ENCODE peak calls at places on chromosomes 1 and 21, in five cellular contexts. W, O, X, U and K are unnamed samples.

GRCh38 chr1:172680244-172680643 is 21.3 kb downstream of the FASLG start:
- DNase-seq in U (no peak), W (no peak), X (no peak), O (no peak), K (no peak)

GRCh38 chr21:25970254-25970930 is 200.2 kb downstream of the APP start:
- DNase-seq in W (no peak), X (no peak), U (no peak), O (no peak), K (no peak)

GRCh38 chr1:172699111-172699510 is 40.2 kb downstream of the FASLG start:
- DNase-seq in U (no peak), W (peak; percentile 63), X (no peak), O (no peak), K (no peak)

GRCh38 chr1:153113416-153113815 is at the start of gene SPRR2F:
- DNase-seq in W (no peak), O (no peak), U (no peak), X (no peak), K (no peak)

GRCh38 chr1:183806086-183806485 is 1.2 kb downstream of the RGL1 start:
- DNase-seq in O (no peak), U (no peak), X (no peak), W (no peak), K (no peak)

GRCh38 chr1:59026472-59026948 is 242.7 kb upstream of the JUN start:
- DNase-seq in W (peak; percentile 8), X (no peak), U (no peak), O (no peak), K (no peak)

GRCh38 chr1:52726265-52727113 is at the start of gene ZYG11B:
- DNase-seq in W (peak; percentile 92), U (peak; percentile 98), O (peak; percentile 92), X (peak; percentile 88), K (peak; percentile 90)

GRCh38 chr1:25804244-25804963 is 4.4 kb downstream of the SELENON start:
- DNase-seq in W (no peak), O (no peak), X (no peak), U (no peak), K (no peak)

GRCh38 chr1:20008391-20008841 is 29.0 kb upstream of the PLA2G2A start:
- DNase-seq in U (no peak), X (peak; percentile 30), W (no peak), O (peak; percentile 69), K (no peak)

GRCh38 chr1:69055223-69055622 is 512.5 kb upstream of the LRRC7 start:
- DNase-seq in O (no peak), U (no peak), X (no peak), W (no peak), K (no peak)

GRCh38 chr1:228735871-228736586 is 750 bp downstream of the RHOU start:
- DNase-seq in X (peak; percentile 51), U (peak; percentile 90), W (peak; percentile 75), O (peak; percentile 42), K (peak; percentile 39)

GRCh38 chr1:66271904-66272254 is 262.1 kb upstream of the SGIP1 start:
- DNase-seq in U (no peak), W (no peak), O (peak; percentile 75), X (no peak), K (peak; percentile 67)

GRCh38 chr1:198672124-198672523 is 33.3 kb downstream of the PTPRC start:
- DNase-seq in X (no peak), U (no peak), O (no peak), W (no peak), K (no peak)

GRCh38 chr1:11746795-11747487 is 11.0 kb downstream of the AGTRAP start:
- DNase-seq in O (no peak), U (no peak), X (no peak), W (no peak), K (no peak)

GRCh38 chr1:147598631-147599361 is 57.5 kb downstream of the BCL9 start:
- DNase-seq in W (peak; percentile 77), U (peak; percentile 86), O (no peak), X (no peak), K (peak; percentile 56)

GRCh38 chr1:147388969-147389368 is 146.5 kb downstream of the CHD1L start:
- DNase-seq in X (no peak), U (peak; percentile 19), O (no peak), W (no peak), K (no peak)

GRCh38 chr1:24470607-24471006 is 32.0 kb upstream of the RCAN3 start:
- DNase-seq in O (no peak), W (no peak), U (no peak), X (no peak), K (no peak)

GRCh38 chr1:20964540-20965484 is 177.7 kb upstream of the HP1BP3 start:
- DNase-seq in W (no peak), U (no peak), O (no peak), X (no peak), K (no peak)

GRCh38 chr1:219374636-219375035 is 201.0 kb downstream of the LYPLAL1 start:
- DNase-seq in W (no peak), O (no peak), X (no peak), U (no peak), K (no peak)

GRCh38 chr1:203084588-203085527 is 954 bp downstream of the MYOG start:
- DNase-seq in O (no peak), X (no peak), W (no peak), U (no peak), K (peak; percentile 87)

GRCh38 chr1:246450485-246451251 is 56.4 kb downstream of the SMYD3 start:
- DNase-seq in W (no peak), U (no peak), O (no peak), X (no peak), K (no peak)

GRCh38 chr1:240765732-240766363 is 153.9 kb upstream of the GREM2 start:
- DNase-seq in X (no peak), O (no peak), U (no peak), W (no peak), K (no peak)

GRCh38 chr1:40495315-40495903 is 13.2 kb upstream of the EXO5 start:
- DNase-seq in X (no peak), W (no peak), U (no peak), O (no peak), K (no peak)

GRCh38 chr21:36232641-36233040 is 76.0 kb downstream of the DOP1B start:
- DNase-seq in O (no peak), U (no peak), W (no peak), X (no peak), K (no peak)

GRCh38 chr1:178266619-178267066 is 172.7 kb downstream of the RASAL2 start:
- DNase-seq in W (no peak), O (no peak), X (no peak), U (no peak), K (no peak)

GRCh38 chr1:89908993-89909436 is 85.9 kb upstream of the ZNF326 start:
- DNase-seq in O (peak; percentile 48), U (no peak), X (no peak), W (no peak), K (no peak)

GRCh38 chr1:2240251-2241156 is 12.4 kb downstream of the SKI start:
- DNase-seq in X (peak; percentile 90), U (peak; percentile 85), W (peak; percentile 90), O (peak; percentile 79), K (peak; percentile 90)

GRCh38 chr1:69569983-69570755 is 2.4 kb downstream of the LRRC7 start:
- DNase-seq in O (no peak), W (no peak), U (no peak), X (no peak), K (no peak)

GRCh38 chr1:96080925-96081324 is 640.7 kb upstream of the PTBP2 start:
- DNase-seq in U (no peak), X (no peak), O (no peak), W (no peak), K (no peak)

GRCh38 chr21:45594721-45595489 is 48.6 kb upstream of the PCBP3 start:
- DNase-seq in U (no peak), O (no peak), W (no peak), X (no peak), K (no peak)

GRCh38 chr1:206839006-206839560 is 26.3 kb upstream of the IL20 start:
- DNase-seq in W (peak; percentile 7), X (no peak), O (no peak), U (no peak), K (no peak)

DNA sequence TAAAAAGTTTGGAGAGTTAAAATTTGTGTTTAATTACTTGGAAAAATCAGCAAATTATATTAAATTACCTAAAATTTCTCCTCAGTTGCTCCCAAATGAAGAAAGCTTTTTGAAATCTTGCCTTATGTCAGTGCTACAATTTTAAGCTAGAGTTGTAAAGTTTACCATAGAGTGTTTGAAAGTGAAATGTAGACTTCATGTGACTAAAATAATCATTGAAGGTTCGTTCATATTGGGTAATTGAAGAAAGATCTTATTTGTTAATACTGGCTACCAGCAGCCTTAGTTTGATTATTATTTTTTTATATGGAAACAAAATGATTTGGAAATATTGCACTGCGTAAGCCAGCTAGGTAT is 4.4 kb downstream of the DYRK1A start:
- DNase-seq in O (no peak), U (no peak), X (no peak), W (no peak), K (no peak)
- H3K4me3 ChIP-seq in O (no peak overlapping the region), U (no peak overlapping the region), X (no peak overlapping the region), W (peak overlapping the region; percentile 89), K (peak overlapping the region; percentile 81)

DNA sequence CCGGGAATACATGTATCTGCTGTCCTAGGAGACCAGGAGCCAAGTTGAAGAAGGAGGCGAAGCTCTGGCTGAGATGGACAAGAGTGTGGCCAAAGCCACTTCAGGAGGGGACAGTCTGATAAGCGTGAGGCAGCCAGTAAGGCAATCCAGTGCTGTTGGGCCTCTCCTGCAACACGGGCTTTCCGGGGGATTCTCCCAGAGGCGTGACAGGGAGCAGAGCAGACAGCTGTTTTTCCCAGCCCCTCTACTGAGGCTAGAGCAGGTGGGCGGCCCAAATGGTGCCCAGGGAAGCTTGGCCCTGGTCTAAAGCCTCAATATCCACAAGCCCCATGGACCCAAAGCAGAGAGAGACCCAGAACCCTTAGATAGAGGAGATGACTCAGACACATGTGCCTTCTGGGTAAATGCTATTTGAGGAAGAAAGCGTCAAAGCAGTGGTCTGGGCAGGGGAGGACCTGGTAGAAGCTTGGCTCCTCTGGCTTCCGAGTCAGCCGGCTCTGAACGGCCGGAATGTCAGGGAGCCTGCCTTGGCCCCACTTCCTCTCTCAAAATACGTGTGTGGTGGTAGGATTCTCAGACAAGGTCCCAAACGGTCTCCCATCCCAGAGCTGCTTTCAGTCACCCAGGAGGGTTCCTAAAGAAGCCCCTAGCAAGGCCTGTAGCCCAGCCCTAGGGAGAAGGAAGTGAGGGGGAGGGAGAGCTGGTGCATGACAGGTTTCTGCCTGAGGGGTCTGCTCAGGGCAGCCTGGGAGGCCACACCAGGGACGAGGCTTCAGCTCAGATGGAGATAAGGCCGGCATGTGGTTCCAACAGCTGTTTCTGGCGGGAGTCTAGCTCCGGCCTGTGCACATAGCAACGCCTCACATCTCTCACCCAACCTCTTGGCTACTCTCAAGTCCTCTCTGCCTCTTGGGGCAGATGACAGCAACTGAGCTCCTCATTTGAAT is 28.9 kb downstream of the PIK3C2B start:
- DNase-seq in X (no peak), U (no peak), W (no peak), O (peak; percentile 53), K (no peak)
- H3K4me1 ChIP-seq in X (peaks cover 29% of the 10 kb centered on the region), U (peaks cover 61% of the 10 kb centered on the region), W (peaks cover 68% of the 10 kb centered on the region), O (peaks cover 91% of the 10 kb centered on the region), K (peaks cover 65% of the 10 kb centered on the region)

DNA sequence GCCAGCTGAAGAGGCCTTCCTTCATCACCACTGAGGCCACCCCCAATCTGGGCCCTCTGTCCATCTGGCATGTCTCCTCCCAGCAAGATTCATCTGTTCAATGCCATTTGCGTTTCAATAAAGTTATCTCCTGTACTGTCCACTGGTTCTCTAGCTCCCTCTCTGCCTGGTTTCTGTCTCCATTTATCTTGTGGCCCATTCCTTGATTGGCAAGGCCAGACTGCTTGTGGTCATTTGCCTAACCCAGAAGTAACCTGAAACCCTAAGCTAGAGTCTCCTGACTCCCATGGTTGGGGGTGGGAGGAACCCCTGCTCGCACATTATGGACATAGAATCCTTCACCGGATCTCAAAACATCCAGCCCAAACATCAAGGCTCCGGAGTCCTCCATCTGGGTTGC is 2.1 kb upstream of the IPO9 start:
- DNase-seq in X (no peak), U (no peak), W (no peak), O (no peak), K (no peak)
- TF ChIP-seq CTCF in X (no peak), U (no peak), W (no peak), O (no peak), K (no peak)

GRCh38 chr1:53732912-53733317 is 6.0 kb downstream of the GLIS1 start:
- DNase-seq in W (no peak), X (no peak), O (no peak), U (no peak), K (no peak)
- H3K4me3 ChIP-seq in W (no peak overlapping the region), X (no peak overlapping the region), O (no peak overlapping the region), U (no peak overlapping the region), K (no peak overlapping the region)